ENCODE peak calls at places on chromosomes 3 and 15, in nine cellular contexts. Y, O, H, W, P, S, K, U and E are unnamed samples.

GRCh38 chr15:92463826-92464225 is 70.1 kb downstream of the ST8SIA2 start:
- DNase-seq in H (no peak), W (no peak), O (no peak), P (no peak), S (no peak), K (no peak), Y (peak; percentile 24), U (no peak), E (no peak)

GRCh38 chr3:66098436-66098835 is 59.7 kb upstream of the MAGI1 start:
- DNase-seq in U (no peak), H (no peak), Y (peak; percentile 68), P (no peak), O (peak; percentile 9), S (no peak), K (no peak), W (no peak), E (no peak)

GRCh38 chr3:129521702-129522101 is 6.7 kb upstream of the RHO start:
- DNase-seq in H (no peak), Y (no peak), O (no peak), P (no peak), K (no peak), U (no peak), S (no peak), W (no peak), E (no peak)

GRCh38 chr15:85879334-85880163 is 84.8 kb upstream of the KLHL25 start:
- DNase-seq in W (peak; percentile 9), S (no peak), P (no peak), U (no peak), K (no peak), O (peak; percentile 10), H (no peak), Y (no peak), E (no peak)

GRCh38 chr15:85792872-85793621 is 1.7 kb downstream of the KLHL25 start:
- DNase-seq in Y (peak; percentile 43), S (no peak), O (peak; percentile 52), H (no peak), W (no peak), U (no peak), P (no peak), K (no peak), E (no peak)

GRCh38 chr3:116263842-116264545 is 181.3 kb downstream of the LSAMP start:
- DNase-seq in S (no peak), K (no peak), P (no peak), O (peak; percentile 7), H (no peak), U (no peak), W (no peak), Y (peak; percentile 57), E (no peak)

GRCh38 chr3:107627962-107628542 is 105.3 kb downstream of the BBX start:
- DNase-seq in W (peak; percentile 17), Y (no peak), K (no peak), H (no peak), O (peak; percentile 30), S (no peak), P (no peak), U (no peak), E (no peak)

GRCh38 chr3:99878005-99878404 is 60.3 kb downstream of the CMSS1 start:
- DNase-seq in S (no peak), Y (peak; percentile 56), U (no peak), O (peak; percentile 96), P (no peak), K (no peak), W (peak; percentile 79), H (no peak), E (no peak)

GRCh38 chr15:100733786-100734185 is 131.4 kb downstream of the ASB7 start:
- DNase-seq in U (no peak), H (no peak), K (no peak), Y (no peak), S (no peak), O (peak; percentile 74), W (no peak), P (no peak), E (no peak)

GRCh38 chr15:30928076-30928475 is 24.4 kb downstream of the FAN1 start:
- DNase-seq in U (no peak), P (no peak), O (peak; percentile 5), Y (no peak), S (no peak), H (no peak), W (no peak), K (no peak), E (no peak)

GRCh38 chr3:197752107-197752506 is 2.4 kb downstream of the FYTTD1 start:
- DNase-seq in W (no peak), H (no peak), P (no peak), U (no peak), O (no peak), K (no peak), S (no peak), Y (no peak), E (no peak)

GRCh38 chr3:179304605-179305004 is 18.2 kb upstream of the ZNF639 start:
- DNase-seq in U (no peak), Y (no peak), P (no peak), O (peak; percentile 37), K (no peak), H (no peak), W (no peak), S (no peak), E (no peak)

GRCh38 chr3:105906834-105907233 is 38.0 kb upstream of the CBLB start:
- DNase-seq in P (no peak), U (no peak), H (no peak), S (no peak), O (peak; percentile 33), W (peak; percentile 94), Y (peak; percentile 72), K (no peak), E (peak; percentile 80)

GRCh38 chr15:73944161-73945099 is 18.2 kb downstream of the LOXL1 start:
- DNase-seq in K (peak; percentile 37), U (no peak), H (no peak), W (no peak), Y (peak; percentile 56), P (no peak), O (no peak), S (no peak), E (no peak)

GRCh38 chr3:165716592-165716991 is 120.6 kb downstream of the BCHE start:
- DNase-seq in Y (no peak), S (no peak), O (no peak), P (no peak), W (no peak), U (no peak), K (no peak), H (no peak), E (no peak)

GRCh38 chr3:53773586-53774368 is 72.4 kb downstream of the CHDH start:
- DNase-seq in P (peak; percentile 11), S (no peak), Y (peak; percentile 89), W (no peak), O (peak; percentile 15), U (peak; percentile 59), H (no peak), K (no peak), E (no peak)